ENCODE peak calls at places on chromosome 4, in ten cellular contexts. W is sigmoid colon; B is activated naive CD8-positive, alpha-beta T cell treated with anti-CD3 and anti-CD28 coated beads for 36 hours; G is heart left ventricle; Q is activated CD4-positive, alpha-beta T cell treated with anti-CD3 and anti-CD28 coated beads, Interleukin-2, amount 50 U/mL, for 1 hour; U is OCI-LY7; Z is A549; N is fibroblast of the aortic adventitia; J is stimulated activated effector memory CD8-positive, alpha-beta T cell treated with anti-CD3 and anti-CD28 coated beads, Interleukin-12 subunit alpha, Interleukin-12 subunit beta, amount 100 ng/mL, for 72 hours; H is testis. O is an unnamed sample.

GRCh38 chr4:125313497-125313896 is 1.3 kb upstream of the FAT4 start:
- DNase-seq in W (peak; percentile 65), B (no peak), G (peak; percentile 49), Q (no peak), U (peak; percentile 57), Z (peak; percentile 78), N (peak; percentile 95), J (no peak), H (peak; percentile 46), O (peak; percentile 11)

GRCh38 chr4:17124767-17125166 is 226.3 kb upstream of the LDB2 start:
- DNase-seq in W (no peak), B (no peak), G (no peak), Q (no peak), U (no peak), Z (no peak), N (no peak), J (no peak), H (no peak), O (no peak)

GRCh38 chr4:147822128-147822527 is 90.2 kb downstream of the ARHGAP10 start:
- DNase-seq in W (peak; percentile 94), B (no peak), G (peak; percentile 85), Q (no peak), U (no peak), Z (peak; percentile 7), N (peak; percentile 99), J (no peak), H (peak; percentile 95), O (no peak)

GRCh38 chr4:5101571-5101970 is 50.3 kb downstream of the STK32B start:
- DNase-seq in W (no peak), B (no peak), G (no peak), Q (no peak), U (no peak), Z (no peak), N (no peak), J (no peak), H (no peak), O (no peak)

GRCh38 chr4:23234018-23234417 is 541.3 kb downstream of the GBA3 start:
- DNase-seq in W (no peak), B (no peak), G (no peak), Q (no peak), U (no peak), Z (no peak), N (no peak), J (no peak), H (no peak), O (no peak)

GRCh38 chr4:74408639-74409038 is 36.3 kb upstream of the AREG start:
- DNase-seq in W (no peak), B (no peak), G (no peak), Q (no peak), U (no peak), Z (no peak), N (peak; percentile 39), J (no peak), H (no peak), O (no peak)

GRCh38 chr4:16026155-16026761 is 57.6 kb downstream of the PROM1 start:
- DNase-seq in W (no peak), B (no peak), G (no peak), Q (no peak), U (peak; percentile 80), Z (peak; percentile 56), N (peak; percentile 78), J (peak; percentile 16), H (peak; percentile 41), O (no peak)

GRCh38 chr4:87983996-87984395 is 8.5 kb downstream of the SPP1 start:
- DNase-seq in W (no peak), B (no peak), G (no peak), Q (no peak), U (no peak), Z (no peak), N (no peak), J (no peak), H (no peak), O (no peak)

GRCh38 chr4:16772366-16772850 is 126.0 kb downstream of the LDB2 start:
- DNase-seq in W (no peak), B (no peak), G (no peak), Q (no peak), U (no peak), Z (no peak), N (peak; percentile 93), J (no peak), H (no peak), O (no peak)

GRCh38 chr4:52870225-52870624 is 8.1 kb downstream of the RASL11B start:
- DNase-seq in W (no peak), B (no peak), G (peak; percentile 47), Q (no peak), U (no peak), Z (no peak), N (no peak), J (no peak), H (peak; percentile 40), O (no peak)

GRCh38 chr4:47598320-47598719 is 113.2 kb downstream of the ATP10D start:
- DNase-seq in W (no peak), B (no peak), G (no peak), Q (no peak), U (no peak), Z (no peak), N (no peak), J (no peak), H (no peak), O (no peak)

GRCh38 chr4:2860391-2861348 is 17.0 kb downstream of the ADD1 start:
- DNase-seq in W (no peak), B (no peak), G (peak; percentile 74), Q (no peak), U (no peak), Z (no peak), N (peak; percentile 41), J (no peak), H (peak; percentile 52), O (no peak)

GRCh38 chr4:73617256-73617655 is 3.0 kb downstream of the RASSF6 start:
- DNase-seq in W (no peak), B (no peak), G (no peak), Q (no peak), U (peak; percentile 75), Z (no peak), N (no peak), J (no peak), H (no peak), O (no peak)

GRCh38 chr4:115374621-115375020 is 261.2 kb upstream of the NDST4 start:
- DNase-seq in W (no peak), B (no peak), G (no peak), Q (no peak), U (no peak), Z (no peak), N (no peak), J (no peak), H (no peak), O (no peak)